ENCODE peak calls at places on chromosome 3, in seven cellular contexts. W is Peyer's patch, R is HAP-1, B is K562, H is breast epithelium, Q is cardiac muscle cell, P is adrenal gland. Y is an unnamed sample. For H3K36me3, the result is how much of the 10 kb centered on the place peaks cover.

GRCh38 chr3:101994386-101994785 is 145.1 kb downstream of the NFKBIZ start:
- DNase-seq in P (no peak), B (no peak), H (no peak), R (no peak), Q (no peak), W (no peak), Y (no peak)

GRCh38 chr3:55729546-55729945 is 242.4 kb upstream of the WNT5A start:
- DNase-seq in W (no peak), H (no peak), B (no peak), Q (no peak), R (no peak), P (no peak), Y (no peak)

GRCh38 chr3:106337116-106337515 is 468.3 kb upstream of the CBLB start:
- DNase-seq in Q (no peak), P (no peak), H (no peak), B (no peak), R (no peak), W (no peak), Y (no peak)

GRCh38 chr3:54357307-54357706 is 235.0 kb downstream of the CACNA2D3 start:
- DNase-seq in W (no peak), R (no peak), P (no peak), H (no peak), Q (no peak), B (no peak), Y (no peak)

GRCh38 chr3:134654031-134654430 is 3.2 kb upstream of the KY start:
- DNase-seq in B (no peak), P (no peak), W (no peak), Q (no peak), H (no peak), R (no peak), Y (no peak)

GRCh38 chr3:155204851-155205250 is 88.6 kb downstream of the STRIT1 start:
- DNase-seq in P (no peak), R (no peak), B (no peak), H (no peak), Q (no peak), W (no peak), Y (no peak)

GRCh38 chr3:105195260-105195659 is 171.4 kb upstream of the ALCAM start:
- DNase-seq in H (no peak), B (no peak), P (peak), Q (peak), W (no peak), R (no peak), Y (no peak)

GRCh38 chr3:44659015-44659414 is 10.5 kb downstream of the ZNF35 start:
- DNase-seq in H (no peak), B (no peak), Q (no peak), R (no peak), P (no peak), W (no peak), Y (no peak)

GRCh38 chr3:126125781-126126251 is 41.9 kb upstream of the SLC41A3 start:
- DNase-seq in P (peak), R (no peak), Q (no peak), H (no peak), B (no peak), W (peak), Y (peak)

GRCh38 chr3:157117875-157118654 is 41.9 kb downstream of the CCNL1 start:
- DNase-seq in Q (no peak), P (no peak), H (no peak), B (no peak), W (no peak), R (no peak), Y (no peak)

GRCh38 chr3:157122116-157122515 is 37.8 kb downstream of the CCNL1 start:
- DNase-seq in R (no peak), P (no peak), W (no peak), Q (peak), H (no peak), B (no peak), Y (no peak)

GRCh38 chr3:157121522-157121921 is 38.4 kb downstream of the CCNL1 start:
- DNase-seq in W (no peak), Q (no peak), H (no peak), B (no peak), R (no peak), P (no peak), Y (no peak)

GRCh38 chr3:157120071-157120892 is 39.7 kb downstream of the CCNL1 start:
- DNase-seq in R (no peak), P (no peak), W (peak), B (no peak), Q (no peak), H (no peak), Y (peak)

DNA sequence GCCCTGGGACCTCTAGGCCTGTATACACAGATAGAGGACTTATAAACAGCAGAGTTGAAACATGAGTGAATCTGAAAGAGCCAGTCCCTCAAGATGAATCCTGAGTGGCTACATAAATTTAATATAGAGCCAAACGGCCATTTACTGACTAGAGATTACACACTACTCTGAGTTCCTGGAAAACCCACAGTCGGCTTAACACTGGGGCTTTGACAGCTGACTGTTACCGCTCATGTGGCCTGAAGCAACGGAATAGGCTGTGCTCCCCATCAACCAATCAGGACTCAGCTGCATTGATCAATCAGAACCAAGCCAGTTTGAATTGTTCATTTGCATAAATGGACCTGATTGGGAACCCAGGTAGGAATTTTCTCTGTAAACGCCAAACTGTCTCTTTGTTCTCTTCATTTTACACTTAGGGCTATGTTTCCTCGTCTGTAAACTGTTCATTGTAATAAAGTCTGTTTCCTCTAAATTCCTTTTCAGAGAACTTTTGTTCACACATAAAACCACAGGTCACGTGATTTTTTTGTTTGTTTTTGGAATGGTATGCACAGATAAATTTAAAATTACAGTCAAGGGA is 40.5 kb downstream of the CCNL1 start:
- DNase-seq in H (no peak), W (no peak), Q (no peak), R (no peak), B (peak), P (no peak), Y (no peak)
- H3K4me3 ChIP-seq in H (no peak), W (no peak), Q (no peak), R (no peak), B (no peak), P (no peak), Y (no peak)

DNA sequence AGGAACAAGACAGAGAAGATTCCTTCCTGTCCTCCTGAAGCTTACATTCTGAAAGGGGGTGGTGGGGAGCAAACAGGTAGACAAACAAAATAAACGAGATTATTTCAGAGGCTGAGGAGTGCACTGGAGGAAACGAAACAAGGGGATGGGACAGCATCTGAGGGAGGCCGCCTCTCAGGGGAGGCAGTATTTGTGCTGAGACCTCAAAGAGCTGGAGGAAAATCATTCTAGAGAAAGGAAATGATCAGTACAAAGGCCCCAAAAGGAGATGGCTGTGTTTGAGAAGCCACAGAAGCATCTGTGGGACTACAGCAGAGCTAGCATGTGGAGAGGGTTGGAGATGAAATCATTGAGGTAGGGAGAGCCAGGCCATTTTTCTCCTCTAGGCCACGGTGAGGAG is 55.1 kb downstream of the DCLK3 start:
- DNase-seq in P (no peak), Q (no peak), B (no peak), R (no peak), W (no peak), H (no peak), Y (no peak)
- H3K36me3 ChIP-seq in P (under half), Q (under half), B (under half), R (under half), W (under half), H (under half), Y (under half)

DNA sequence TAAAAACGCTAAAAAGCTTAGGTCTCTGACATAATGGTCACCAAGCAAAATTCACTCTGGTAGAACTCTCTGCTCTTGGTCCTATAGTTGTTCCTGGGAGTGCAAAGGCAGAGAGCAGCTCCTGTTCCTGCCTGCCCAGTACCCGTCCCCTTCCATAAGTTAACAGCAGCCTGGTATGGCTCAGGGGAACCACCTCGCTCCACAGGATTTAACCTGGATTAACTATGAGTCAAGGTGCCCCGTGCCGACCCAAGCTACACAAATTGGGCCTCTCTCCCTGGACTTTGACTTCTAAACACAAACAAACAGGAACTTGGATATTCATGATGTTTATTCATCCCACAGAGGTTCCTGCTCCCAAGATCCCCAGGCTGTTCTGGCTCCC is 32.1 kb downstream of the SCAP start:
- DNase-seq in R (no peak), B (peak), Q (no peak), W (peak), P (no peak), H (peak), Y (peak)
- H3K4me3 ChIP-seq in R (no peak), B (no peak), Q (no peak), W (no peak), P (no peak), H (peak), Y (no peak)

DNA sequence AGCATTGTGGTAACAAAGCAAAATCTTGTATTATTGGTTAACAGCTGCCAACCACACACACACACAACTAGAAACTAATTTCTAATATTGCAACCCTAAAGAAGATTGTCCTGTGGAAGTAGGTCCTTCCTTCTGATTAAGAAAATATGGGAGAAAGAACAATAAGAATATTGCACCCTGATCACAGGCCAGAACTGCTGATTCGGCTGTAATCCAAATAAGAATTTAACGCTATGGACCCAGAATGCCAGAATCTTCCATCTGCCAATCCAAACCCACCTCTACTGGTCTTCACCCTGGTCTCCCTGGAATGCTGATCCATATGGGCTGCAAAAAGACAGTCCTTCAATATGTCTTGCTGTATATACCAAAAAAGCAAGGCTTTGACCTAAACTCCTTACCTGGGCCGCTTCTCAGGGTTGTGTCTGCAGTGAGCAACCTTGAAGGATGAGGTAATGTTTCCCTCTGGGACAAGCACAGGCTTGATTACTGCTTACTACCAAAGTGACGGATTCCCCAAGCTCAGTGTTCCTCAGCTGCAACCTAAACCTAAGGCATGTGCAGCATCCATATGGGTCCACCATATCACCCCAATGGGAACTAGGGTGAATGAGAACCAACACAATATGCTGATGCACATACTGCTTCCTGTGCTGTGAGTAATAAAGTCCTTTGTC is 8.0 kb downstream of the CCDC14 start:
- DNase-seq in Q (no peak), P (no peak), H (no peak), R (no peak), B (no peak), W (no peak), Y (no peak)
- H3K36me3 ChIP-seq in Q (under half), P (under half), H (under half), R (half or more), B (half or more), W (under half), Y (under half)

GRCh38 chr3:66494964-66495581 is 5.7 kb downstream of the LRIG1 start:
- DNase-seq in R (no peak), Q (no peak), W (no peak), P (no peak), H (no peak), B (no peak), Y (no peak)
- H3K4me3 ChIP-seq in R (no peak), Q (no peak), W (no peak), P (no peak), H (peak), B (no peak), Y (peak)

DNA sequence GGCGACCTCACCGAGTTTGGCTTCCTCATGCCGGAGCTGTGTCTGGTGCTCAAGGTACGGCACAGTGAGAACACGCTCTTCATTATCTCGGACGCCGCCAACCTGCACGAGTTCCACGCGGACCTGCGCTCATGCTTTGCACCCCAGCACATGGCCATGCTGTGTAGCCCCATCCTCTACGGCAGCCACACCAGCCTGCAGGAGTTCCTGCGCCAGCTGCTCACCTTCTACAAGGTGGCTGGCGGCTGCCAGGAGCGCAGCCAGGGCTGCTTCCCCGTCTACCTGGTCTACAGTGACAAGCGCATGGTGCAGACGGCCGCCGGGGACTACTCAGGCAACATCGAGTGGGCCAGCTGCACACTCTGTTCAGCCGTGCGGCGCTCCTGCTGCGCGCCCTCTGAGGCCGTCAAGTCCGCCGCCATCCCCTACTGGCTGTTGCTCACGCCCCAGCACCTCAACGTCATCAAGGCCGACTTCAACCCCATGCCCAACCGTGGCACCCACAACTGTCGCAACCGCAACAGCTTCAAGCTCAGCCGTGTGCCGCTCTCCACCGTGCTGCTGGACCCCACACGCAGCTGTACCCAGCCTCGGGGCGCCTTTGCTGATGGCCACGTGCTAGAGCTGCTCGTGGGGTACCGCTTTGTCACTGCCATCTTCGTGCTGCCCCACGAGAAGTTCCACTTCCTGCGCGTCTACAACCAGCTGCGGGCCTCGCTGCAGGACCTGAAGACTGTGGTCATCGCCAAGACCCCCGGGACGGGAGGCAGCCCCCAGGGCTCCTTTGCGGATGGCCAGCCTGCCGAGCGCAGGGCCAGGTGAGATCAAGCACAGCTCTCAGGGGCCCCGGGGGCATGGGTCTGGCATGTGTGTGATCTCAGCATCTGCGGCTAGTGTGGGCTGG is 7.1 kb upstream of the STAB1 start:
- DNase-seq in R (no peak), Q (no peak), W (no peak), H (no peak), P (no peak), B (no peak), Y (no peak)
- H3K36me3 ChIP-seq in R (half or more), Q (half or more), W (under half), H (under half), P (half or more), B (half or more), Y (half or more)

GRCh38 chr3:51966941-51967383 is 292 bp downstream of the PCBP4 start:
- DNase-seq in Q (no peak), R (no peak), H (no peak), B (no peak), P (no peak), W (no peak), Y (no peak)
- H3K4me3 ChIP-seq in Q (peak), R (peak), H (peak), B (peak), P (peak), W (peak), Y (peak)

GRCh38 chr3:49721861-49722781 is 1.6 kb downstream of the GMPPB start:
- DNase-seq in B (no peak), P (peak), Q (no peak), W (no peak), R (no peak), H (no peak), Y (no peak)
- H3K36me3 ChIP-seq in B (half or more), P (under half), Q (under half), W (under half), R (under half), H (under half), Y (under half)

DNA sequence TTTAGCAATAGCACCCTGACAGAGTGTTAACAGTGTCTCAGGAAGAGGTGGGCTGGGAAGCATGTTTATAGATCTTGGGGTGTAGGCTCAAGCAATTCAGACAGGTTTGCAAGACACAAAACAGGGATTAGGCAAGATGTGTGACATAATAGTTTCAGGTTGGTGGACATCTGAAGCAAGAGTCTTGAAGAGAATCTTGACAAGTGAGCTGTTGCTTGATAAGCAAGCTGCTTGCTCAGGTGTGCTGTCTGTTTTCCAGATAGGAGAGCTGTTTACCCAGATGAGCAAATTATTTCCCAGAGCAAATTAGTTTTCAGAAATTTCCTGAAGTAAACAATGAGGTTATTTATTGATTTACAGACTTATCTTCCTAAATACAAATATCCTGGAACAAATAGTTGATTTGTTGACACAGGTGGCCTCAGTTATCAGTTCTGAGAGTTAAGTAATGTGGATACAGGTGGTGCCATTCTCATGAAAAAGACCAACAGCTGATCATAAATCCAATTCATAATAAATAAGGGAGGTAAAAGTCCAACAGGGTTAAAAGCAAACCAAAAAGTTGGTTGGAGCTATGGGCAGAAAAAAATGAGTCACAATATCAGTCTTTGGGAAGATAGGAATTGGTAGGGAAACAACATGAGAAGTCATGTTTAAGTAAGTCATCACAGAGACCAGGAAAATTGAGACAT is 437.3 kb downstream of the TBL1XR1 start:
- DNase-seq in R (no peak), Q (no peak), P (no peak), H (no peak), B (no peak), W (no peak), Y (no peak)
- H3K4me3 ChIP-seq in R (no peak), Q (no peak), P (no peak), H (no peak), B (no peak), W (no peak), Y (no peak)

GRCh38 chr3:48599509-48600285 is 4.6 kb upstream of the COL7A1 start:
- DNase-seq in H (no peak), P (no peak), R (no peak), Q (no peak), B (no peak), W (no peak), Y (no peak)
- H3K36me3 ChIP-seq in H (under half), P (half or more), R (half or more), Q (under half), B (half or more), W (under half), Y (half or more)